ENCODE peak calls at places on chromosome 15, in seven cellular contexts. One of them, this sample, is unnamed. For H3K4me1, the result is how much of the 10 kb centered on the place peaks cover.

GRCh38 chr15:74179101-74179841 is 5.8 kb downstream of the ISLR start:
- DNase-seq in CD8-positive, alpha-beta T cell: no peak
- DNase-seq in H1: no peak
- DNase-seq in tibial artery: peak
- DNase-seq in IMR-90: peak
- DNase-seq in A549: peak
- DNase-seq in upper lobe of right lung: peak
- DNase-seq in this sample: no peak

GRCh38 chr15:32705450-32705849 is 12.4 kb upstream of the GREM1 start:
- DNase-seq in H1: no peak
- DNase-seq in CD8-positive, alpha-beta T cell: no peak
- DNase-seq in upper lobe of right lung: no peak
- DNase-seq in A549: no peak
- DNase-seq in tibial artery: no peak
- DNase-seq in IMR-90: peak
- DNase-seq in this sample: no peak

GRCh38 chr15:34161329-34161953 is 48.5 kb downstream of the KATNBL1 start:
- DNase-seq in A549: peak
- DNase-seq in IMR-90: peak
- DNase-seq in CD8-positive, alpha-beta T cell: no peak
- DNase-seq in tibial artery: no peak
- DNase-seq in upper lobe of right lung: no peak
- DNase-seq in H1: no peak
- DNase-seq in this sample: no peak

GRCh38 chr15:29208352-29208751 is 61.3 kb downstream of the NSMCE3 start:
- DNase-seq in IMR-90: no peak
- DNase-seq in tibial artery: no peak
- DNase-seq in upper lobe of right lung: no peak
- DNase-seq in CD8-positive, alpha-beta T cell: no peak
- DNase-seq in A549: peak
- DNase-seq in H1: no peak
- DNase-seq in this sample: no peak

GRCh38 chr15:65406402-65407000 is 16.2 kb downstream of the IGDCC4 start:
- DNase-seq in tibial artery: no peak
- DNase-seq in IMR-90: no peak
- DNase-seq in CD8-positive, alpha-beta T cell: no peak
- DNase-seq in H1: no peak
- DNase-seq in A549: no peak
- DNase-seq in upper lobe of right lung: no peak
- DNase-seq in this sample: no peak

GRCh38 chr15:29115093-29115991 is 154.3 kb downstream of the NSMCE3 start:
- DNase-seq in upper lobe of right lung: no peak
- DNase-seq in tibial artery: no peak
- DNase-seq in CD8-positive, alpha-beta T cell: peak
- DNase-seq in H1: no peak
- DNase-seq in A549: no peak
- DNase-seq in IMR-90: no peak
- DNase-seq in this sample: no peak

GRCh38 chr15:50162988-50163718 is 18.8 kb upstream of the SLC27A2 start:
- DNase-seq in A549: peak
- DNase-seq in tibial artery: no peak
- DNase-seq in IMR-90: no peak
- DNase-seq in upper lobe of right lung: no peak
- DNase-seq in H1: no peak
- DNase-seq in CD8-positive, alpha-beta T cell: no peak
- DNase-seq in this sample: no peak

GRCh38 chr15:52146261-52146660 is 33.7 kb upstream of the BCL2L10 start:
- DNase-seq in IMR-90: no peak
- DNase-seq in tibial artery: no peak
- DNase-seq in CD8-positive, alpha-beta T cell: no peak
- DNase-seq in upper lobe of right lung: no peak
- DNase-seq in A549: no peak
- DNase-seq in H1: no peak
- DNase-seq in this sample: no peak

GRCh38 chr15:63114465-63114864 is 7.2 kb upstream of the LACTB start:
- DNase-seq in A549: no peak
- DNase-seq in tibial artery: no peak
- DNase-seq in upper lobe of right lung: no peak
- DNase-seq in CD8-positive, alpha-beta T cell: no peak
- DNase-seq in IMR-90: no peak
- DNase-seq in H1: no peak
- DNase-seq in this sample: no peak

GRCh38 chr15:58110999-58111717 is 27.0 kb upstream of the AQP9 start:
- DNase-seq in CD8-positive, alpha-beta T cell: no peak
- DNase-seq in IMR-90: no peak
- DNase-seq in H1: no peak
- DNase-seq in tibial artery: no peak
- DNase-seq in A549: no peak
- DNase-seq in upper lobe of right lung: no peak
- DNase-seq in this sample: no peak
- TF ChIP-seq CTCF in CD8-positive, alpha-beta T cell: no peak
- TF ChIP-seq CTCF in IMR-90: no peak
- TF ChIP-seq CTCF in H1: no peak
- TF ChIP-seq CTCF in tibial artery: no peak
- TF ChIP-seq CTCF in A549: no peak
- TF ChIP-seq CTCF in upper lobe of right lung: no peak
- TF ChIP-seq CTCF in this sample: no peak

GRCh38 chr15:67196222-67196621 is 58.2 kb downstream of the AAGAB start:
- DNase-seq in CD8-positive, alpha-beta T cell: no peak
- DNase-seq in upper lobe of right lung: no peak
- DNase-seq in H1: no peak
- DNase-seq in A549: peak
- DNase-seq in IMR-90: peak
- DNase-seq in tibial artery: no peak
- DNase-seq in this sample: no peak
- H3K27ac ChIP-seq in CD8-positive, alpha-beta T cell: no peak
- H3K27ac ChIP-seq in upper lobe of right lung: no peak
- H3K27ac ChIP-seq in H1: no peak
- H3K27ac ChIP-seq in A549: no peak
- H3K27ac ChIP-seq in IMR-90: peak
- H3K27ac ChIP-seq in tibial artery: no peak
- H3K27ac ChIP-seq in this sample: peak

GRCh38 chr15:76282451-76282850 is 28.8 kb downstream of the ETFA start:
- DNase-seq in CD8-positive, alpha-beta T cell: no peak
- DNase-seq in H1: no peak
- DNase-seq in tibial artery: no peak
- DNase-seq in IMR-90: no peak
- DNase-seq in upper lobe of right lung: no peak
- DNase-seq in A549: no peak
- DNase-seq in this sample: no peak
- H3K4me1 ChIP-seq in CD8-positive, alpha-beta T cell: under half
- H3K4me1 ChIP-seq in H1: under half
- H3K4me1 ChIP-seq in tibial artery: under half
- H3K4me1 ChIP-seq in IMR-90: under half
- H3K4me1 ChIP-seq in upper lobe of right lung: under half
- H3K4me1 ChIP-seq in A549: under half
- H3K4me1 ChIP-seq in this sample: under half

GRCh38 chr15:96583671-96584070 is 253.2 kb downstream of the NR2F2 start:
- DNase-seq in upper lobe of right lung: no peak
- DNase-seq in IMR-90: no peak
- DNase-seq in CD8-positive, alpha-beta T cell: no peak
- DNase-seq in A549: no peak
- DNase-seq in H1: no peak
- DNase-seq in tibial artery: no peak
- DNase-seq in this sample: no peak
- TF ChIP-seq CTCF in upper lobe of right lung: no peak
- TF ChIP-seq CTCF in IMR-90: no peak
- TF ChIP-seq CTCF in CD8-positive, alpha-beta T cell: no peak
- TF ChIP-seq CTCF in A549: no peak
- TF ChIP-seq CTCF in H1: no peak
- TF ChIP-seq CTCF in tibial artery: no peak
- TF ChIP-seq CTCF in this sample: no peak

DNA sequence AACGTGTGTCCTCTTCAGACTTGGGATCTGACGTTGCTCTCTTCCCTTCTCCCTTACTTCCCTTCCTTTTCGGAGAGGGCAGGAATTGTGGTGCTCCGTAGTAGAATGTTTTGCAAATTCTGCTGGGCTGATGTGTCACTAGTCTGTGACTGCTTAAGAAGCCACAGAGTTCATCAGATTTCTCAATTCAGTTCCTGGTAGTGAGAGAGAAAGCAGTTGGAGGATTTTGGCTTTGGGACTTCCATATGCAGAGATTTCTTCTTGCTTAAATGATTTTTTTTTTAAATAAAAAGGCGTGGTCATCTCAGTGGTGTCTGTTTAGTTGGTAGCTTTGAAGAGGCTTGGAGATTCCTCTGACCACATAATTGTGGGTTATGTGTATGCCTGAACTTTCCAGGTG is 10.1 kb downstream of the CEMIP start:
- DNase-seq in tibial artery: no peak
- DNase-seq in CD8-positive, alpha-beta T cell: no peak
- DNase-seq in H1: no peak
- DNase-seq in IMR-90: peak
- DNase-seq in A549: no peak
- DNase-seq in upper lobe of right lung: no peak
- DNase-seq in this sample: no peak
- H3K27ac ChIP-seq in tibial artery: no peak
- H3K27ac ChIP-seq in CD8-positive, alpha-beta T cell: no peak
- H3K27ac ChIP-seq in H1: no peak
- H3K27ac ChIP-seq in IMR-90: peak
- H3K27ac ChIP-seq in A549: no peak
- H3K27ac ChIP-seq in upper lobe of right lung: no peak
- H3K27ac ChIP-seq in this sample: no peak

GRCh38 chr15:70095387-70096214 is 2.1 kb downstream of the TLE3 start:
- DNase-seq in CD8-positive, alpha-beta T cell: peak
- DNase-seq in H1: no peak
- DNase-seq in tibial artery: peak
- DNase-seq in A549: no peak
- DNase-seq in IMR-90: no peak
- DNase-seq in upper lobe of right lung: peak
- DNase-seq in this sample: no peak
- H3K4me1 ChIP-seq in CD8-positive, alpha-beta T cell: half or more
- H3K4me1 ChIP-seq in H1: under half
- H3K4me1 ChIP-seq in tibial artery: half or more
- H3K4me1 ChIP-seq in A549: under half
- H3K4me1 ChIP-seq in IMR-90: under half
- H3K4me1 ChIP-seq in upper lobe of right lung: half or more
- H3K4me1 ChIP-seq in this sample: under half

GRCh38 chr15:87349181-87349580 is 907.4 kb downstream of the NTRK3 start:
- DNase-seq in upper lobe of right lung: no peak
- DNase-seq in A549: peak
- DNase-seq in H1: no peak
- DNase-seq in IMR-90: peak
- DNase-seq in CD8-positive, alpha-beta T cell: no peak
- DNase-seq in tibial artery: no peak
- DNase-seq in this sample: no peak
- TF ChIP-seq CTCF in upper lobe of right lung: no peak
- TF ChIP-seq CTCF in A549: no peak
- TF ChIP-seq CTCF in H1: no peak
- TF ChIP-seq CTCF in IMR-90: no peak
- TF ChIP-seq CTCF in CD8-positive, alpha-beta T cell: no peak
- TF ChIP-seq CTCF in tibial artery: no peak
- TF ChIP-seq CTCF in this sample: no peak

GRCh38 chr15:67923647-67923971 is 83.8 kb upstream of the RNU6-1 start:
- DNase-seq in CD8-positive, alpha-beta T cell: no peak
- DNase-seq in A549: no peak
- DNase-seq in H1: no peak
- DNase-seq in tibial artery: no peak
- DNase-seq in IMR-90: peak
- DNase-seq in upper lobe of right lung: no peak
- DNase-seq in this sample: no peak

GRCh38 chr15:67927501-67928156 is 87.8 kb upstream of the RNU6-1 start:
- DNase-seq in CD8-positive, alpha-beta T cell: no peak
- DNase-seq in H1: no peak
- DNase-seq in A549: peak
- DNase-seq in upper lobe of right lung: peak
- DNase-seq in IMR-90: peak
- DNase-seq in tibial artery: peak
- DNase-seq in this sample: no peak

GRCh38 chr15:67924359-67924974 is 84.6 kb upstream of the RNU6-1 start:
- DNase-seq in tibial artery: no peak
- DNase-seq in upper lobe of right lung: no peak
- DNase-seq in IMR-90: no peak
- DNase-seq in A549: no peak
- DNase-seq in H1: no peak
- DNase-seq in CD8-positive, alpha-beta T cell: no peak
- DNase-seq in this sample: no peak

GRCh38 chr15:67922971-67923646 is 83.3 kb upstream of the RNU6-1 start:
- DNase-seq in A549: no peak
- DNase-seq in upper lobe of right lung: no peak
- DNase-seq in H1: no peak
- DNase-seq in CD8-positive, alpha-beta T cell: no peak
- DNase-seq in IMR-90: no peak
- DNase-seq in tibial artery: no peak
- DNase-seq in this sample: no peak

GRCh38 chr15:67925182-67925581 is 85.3 kb upstream of the RNU6-1 start:
- DNase-seq in H1: no peak
- DNase-seq in CD8-positive, alpha-beta T cell: no peak
- DNase-seq in IMR-90: no peak
- DNase-seq in A549: no peak
- DNase-seq in upper lobe of right lung: no peak
- DNase-seq in tibial artery: no peak
- DNase-seq in this sample: no peak
- H3K27ac ChIP-seq in H1: no peak
- H3K27ac ChIP-seq in CD8-positive, alpha-beta T cell: no peak
- H3K27ac ChIP-seq in IMR-90: no peak
- H3K27ac ChIP-seq in A549: no peak
- H3K27ac ChIP-seq in upper lobe of right lung: no peak
- H3K27ac ChIP-seq in tibial artery: peak
- H3K27ac ChIP-seq in this sample: no peak

GRCh38 chr15:99424978-99425665 is 140.7 kb upstream of the MEF2A start:
- DNase-seq in IMR-90: peak
- DNase-seq in A549: no peak
- DNase-seq in CD8-positive, alpha-beta T cell: peak
- DNase-seq in H1: no peak
- DNase-seq in tibial artery: peak
- DNase-seq in upper lobe of right lung: peak
- DNase-seq in this sample: no peak

GRCh38 chr15:99425666-99426301 is 140.0 kb upstream of the MEF2A start:
- DNase-seq in A549: peak
- DNase-seq in CD8-positive, alpha-beta T cell: no peak
- DNase-seq in upper lobe of right lung: peak
- DNase-seq in tibial artery: peak
- DNase-seq in IMR-90: no peak
- DNase-seq in H1: no peak
- DNase-seq in this sample: no peak

GRCh38 chr15:99427210-99427609 is 138.6 kb upstream of the MEF2A start:
- DNase-seq in H1: no peak
- DNase-seq in CD8-positive, alpha-beta T cell: no peak
- DNase-seq in upper lobe of right lung: peak
- DNase-seq in IMR-90: no peak
- DNase-seq in tibial artery: peak
- DNase-seq in A549: no peak
- DNase-seq in this sample: no peak

GRCh38 chr15:99427668-99428361 is 138.0 kb upstream of the MEF2A start:
- DNase-seq in IMR-90: no peak
- DNase-seq in H1: no peak
- DNase-seq in CD8-positive, alpha-beta T cell: no peak
- DNase-seq in upper lobe of right lung: peak
- DNase-seq in A549: no peak
- DNase-seq in tibial artery: peak
- DNase-seq in this sample: no peak

GRCh38 chr15:99426431-99427105 is 139.2 kb upstream of the MEF2A start:
- DNase-seq in upper lobe of right lung: peak
- DNase-seq in H1: no peak
- DNase-seq in A549: no peak
- DNase-seq in IMR-90: no peak
- DNase-seq in tibial artery: peak
- DNase-seq in CD8-positive, alpha-beta T cell: no peak
- DNase-seq in this sample: no peak
- H3K4me1 ChIP-seq in upper lobe of right lung: under half
- H3K4me1 ChIP-seq in H1: under half
- H3K4me1 ChIP-seq in A549: under half
- H3K4me1 ChIP-seq in IMR-90: under half
- H3K4me1 ChIP-seq in tibial artery: under half
- H3K4me1 ChIP-seq in CD8-positive, alpha-beta T cell: half or more
- H3K4me1 ChIP-seq in this sample: under half

This sample was measured in esophagus squamous epithelium.